ENCODE peak calls at places on chromosomes 7 and 10, in four cellular contexts. One of them, this sample, is unnamed.
A peak's percentile ranks its signal among the peaks of the same experiment; 100 is the strongest.

GRCh38 chr10:91006001-91006751 is 85.3 kb upstream of the ANKRD1 start:
- DNase-seq in IMR-90: peak; percentile 79
- DNase-seq in GM06990: peak; percentile 61
- DNase-seq in HCT116: peak; percentile 51
- DNase-seq in this sample: no peak

GRCh38 chr7:159027803-159028455 is 116.7 kb downstream of the VIPR2 start:
- DNase-seq in GM06990: no peak
- DNase-seq in HCT116: no peak
- DNase-seq in IMR-90: no peak
- DNase-seq in this sample: no peak

GRCh38 chr7:80218723-80219122 is 84.1 kb downstream of the GNAI1 start:
- DNase-seq in IMR-90: peak; percentile 95
- DNase-seq in GM06990: no peak
- DNase-seq in HCT116: peak; percentile 88
- DNase-seq in this sample: no peak

GRCh38 chr10:5545778-5546710 is 21.3 kb downstream of the CALML3 start:
- DNase-seq in GM06990: no peak
- DNase-seq in IMR-90: peak; percentile 97
- DNase-seq in HCT116: no peak
- DNase-seq in this sample: no peak

GRCh38 chr7:51428226-51428887 is 111.7 kb upstream of the COBL start:
- DNase-seq in HCT116: peak; percentile 19
- DNase-seq in IMR-90: no peak
- DNase-seq in GM06990: no peak
- DNase-seq in this sample: no peak

GRCh38 chr10:94496646-94497045 is 48.9 kb upstream of the HELLS start:
- DNase-seq in HCT116: no peak
- DNase-seq in GM06990: no peak
- DNase-seq in IMR-90: no peak
- DNase-seq in this sample: no peak

GRCh38 chr7:93055543-93056107 is 62.2 kb downstream of the SAMD9 start:
- DNase-seq in GM06990: no peak
- DNase-seq in HCT116: no peak
- DNase-seq in IMR-90: peak; percentile 62
- DNase-seq in this sample: no peak

GRCh38 chr7:111953611-111954010 is 252.6 kb downstream of the DOCK4 start:
- DNase-seq in IMR-90: no peak
- DNase-seq in GM06990: no peak
- DNase-seq in HCT116: no peak
- DNase-seq in this sample: no peak

GRCh38 chr10:124231188-124232135 is 138.1 kb upstream of the CHST15 start:
- DNase-seq in GM06990: peak; percentile 60
- DNase-seq in IMR-90: no peak
- DNase-seq in HCT116: no peak
- DNase-seq in this sample: no peak

GRCh38 chr7:118870187-118870586 is 645.7 kb downstream of the ANKRD7 start:
- DNase-seq in GM06990: no peak
- DNase-seq in IMR-90: no peak
- DNase-seq in HCT116: peak; percentile 12
- DNase-seq in this sample: no peak

GRCh38 chr10:14971867-14972448 is 12.8 kb downstream of the MEIG1 start:
- DNase-seq in GM06990: no peak
- DNase-seq in IMR-90: no peak
- DNase-seq in HCT116: no peak
- DNase-seq in this sample: no peak

GRCh38 chr7:13911920-13912319 is 77.5 kb downstream of the ETV1 start:
- DNase-seq in HCT116: no peak
- DNase-seq in IMR-90: no peak
- DNase-seq in GM06990: no peak
- DNase-seq in this sample: no peak

GRCh38 chr7:84675633-84676034 is 481.0 kb upstream of the SEMA3A start:
- DNase-seq in GM06990: no peak
- DNase-seq in IMR-90: no peak
- DNase-seq in HCT116: no peak
- DNase-seq in this sample: no peak

GRCh38 chr10:50421026-50421719 is 169.9 kb upstream of the ASAH2 start:
- DNase-seq in GM06990: no peak
- DNase-seq in IMR-90: peak; percentile 21
- DNase-seq in HCT116: no peak
- DNase-seq in this sample: no peak

GRCh38 chr7:87220734-87221215 is 1.2 kb upstream of the TMEM243 start:
- DNase-seq in GM06990: no peak
- DNase-seq in HCT116: no peak
- DNase-seq in IMR-90: no peak
- DNase-seq in this sample: no peak

GRCh38 chr10:109105725-109106124 is 817.6 kb downstream of the XPNPEP1 start:
- DNase-seq in GM06990: no peak
- DNase-seq in IMR-90: no peak
- DNase-seq in HCT116: no peak
- DNase-seq in this sample: no peak

GRCh38 chr10:122233857-122234348 is 37.2 kb upstream of the BTBD16 start:
- DNase-seq in HCT116: no peak
- DNase-seq in GM06990: no peak
- DNase-seq in IMR-90: no peak
- DNase-seq in this sample: no peak

GRCh38 chr10:31867646-31868045 is 61.0 kb downstream of the ARHGAP12 start:
- DNase-seq in GM06990: no peak
- DNase-seq in IMR-90: peak; percentile 72
- DNase-seq in HCT116: no peak
- DNase-seq in this sample: no peak

GRCh38 chr7:75639071-75639892 is 99.5 kb downstream of the HIP1 start:
- DNase-seq in IMR-90: peak; percentile 22
- DNase-seq in GM06990: peak; percentile 50
- DNase-seq in HCT116: no peak
- DNase-seq in this sample: no peak

GRCh38 chr10:112052176-112052575 is 131.4 kb downstream of the GPAM start:
- DNase-seq in IMR-90: no peak
- DNase-seq in GM06990: no peak
- DNase-seq in HCT116: no peak
- DNase-seq in this sample: no peak

GRCh38 chr7:51318886-51319579 is 2.4 kb upstream of the COBL start:
- DNase-seq in IMR-90: no peak
- DNase-seq in GM06990: no peak
- DNase-seq in HCT116: no peak
- DNase-seq in this sample: no peak

GRCh38 chr7:142590077-142590476 is 159.2 kb upstream of the PRSS1 start:
- DNase-seq in GM06990: no peak
- DNase-seq in IMR-90: no peak
- DNase-seq in HCT116: no peak
- DNase-seq in this sample: no peak

GRCh38 chr10:100814751-100815474 is 69.5 kb downstream of the PAX2 start:
- DNase-seq in GM06990: no peak
- DNase-seq in HCT116: no peak
- DNase-seq in IMR-90: no peak
- DNase-seq in this sample: no peak

GRCh38 chr7:46226860-46227259 is 305.8 kb upstream of the IGFBP3 start:
- DNase-seq in GM06990: no peak
- DNase-seq in IMR-90: peak; percentile 40
- DNase-seq in HCT116: no peak
- DNase-seq in this sample: no peak

GRCh38 chr10:125264091-125264490 is 103.7 kb upstream of the CTBP2 start:
- DNase-seq in IMR-90: no peak
- DNase-seq in HCT116: no peak
- DNase-seq in GM06990: no peak
- DNase-seq in this sample: no peak

GRCh38 chr7:140209866-140210609 is 33.3 kb upstream of the KDM7A start:
- DNase-seq in HCT116: no peak
- DNase-seq in GM06990: peak; percentile 82
- DNase-seq in IMR-90: no peak
- DNase-seq in this sample: no peak

GRCh38 chr10:78780551-78780961 is 288.2 kb upstream of the ZMIZ1 start:
- DNase-seq in GM06990: no peak
- DNase-seq in HCT116: no peak
- DNase-seq in IMR-90: no peak
- DNase-seq in this sample: no peak

GRCh38 chr7:41084381-41084780 is 618.5 kb downstream of the INHBA start:
- DNase-seq in IMR-90: no peak
- DNase-seq in GM06990: no peak
- DNase-seq in HCT116: no peak
- DNase-seq in this sample: no peak

GRCh38 chr10:92695679-92696605 is 6.2 kb downstream of the HHEX start:
- DNase-seq in IMR-90: peak; percentile 70
- DNase-seq in HCT116: no peak
- DNase-seq in GM06990: no peak
- DNase-seq in this sample: no peak

GRCh38 chr7:53340220-53340619 is 304.8 kb downstream of the POM121L12 start:
- DNase-seq in HCT116: no peak
- DNase-seq in GM06990: no peak
- DNase-seq in IMR-90: no peak
- DNase-seq in this sample: no peak

DNA sequence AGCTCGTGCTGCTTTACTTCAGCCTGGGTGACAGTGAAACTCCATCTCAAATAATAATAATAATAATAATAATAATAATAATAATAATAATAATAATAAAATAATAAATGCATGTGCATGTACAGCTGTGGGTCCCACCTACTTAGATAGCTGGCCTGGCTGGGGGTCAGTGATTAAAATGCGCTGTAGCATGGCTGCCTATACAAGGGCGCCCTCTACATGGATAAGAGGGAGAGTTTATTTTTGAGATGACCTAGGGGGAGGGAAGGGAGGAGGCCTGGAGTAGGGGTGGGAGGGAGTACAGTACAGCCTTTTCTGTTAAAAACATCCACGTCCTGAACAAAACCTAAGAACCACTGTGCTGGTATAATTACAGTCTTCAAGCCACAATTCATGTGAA is 146.4 kb downstream of the TMEM178B start:
- DNase-seq in GM06990: no peak
- DNase-seq in IMR-90: no peak
- DNase-seq in HCT116: peak; percentile 7
- DNase-seq in this sample: no peak
- TF ChIP-seq CTCF in GM06990: peak; percentile 50
- TF ChIP-seq CTCF in IMR-90: no peak
- TF ChIP-seq CTCF in HCT116: peak; percentile 54
- TF ChIP-seq CTCF in this sample: no peak

GRCh38 chr7:138228119-138228518 is 151.9 kb downstream of the AKR1D1 start:
- DNase-seq in HCT116: no peak
- DNase-seq in IMR-90: no peak
- DNase-seq in GM06990: no peak
- DNase-seq in this sample: no peak

GRCh38 chr7:138226851-138227250 is 150.6 kb downstream of the AKR1D1 start:
- DNase-seq in GM06990: no peak
- DNase-seq in HCT116: no peak
- DNase-seq in IMR-90: no peak
- DNase-seq in this sample: no peak

GRCh38 chr7:138226001-138226476 is 149.8 kb downstream of the AKR1D1 start:
- DNase-seq in HCT116: no peak
- DNase-seq in GM06990: no peak
- DNase-seq in IMR-90: no peak
- DNase-seq in this sample: no peak

GRCh38 chr7:138233189-138233588 is 156.9 kb downstream of the AKR1D1 start:
- DNase-seq in HCT116: no peak
- DNase-seq in GM06990: no peak
- DNase-seq in IMR-90: no peak
- DNase-seq in this sample: no peak

GRCh38 chr7:138228764-138229163 is 152.5 kb downstream of the AKR1D1 start:
- DNase-seq in GM06990: no peak
- DNase-seq in HCT116: no peak
- DNase-seq in IMR-90: no peak
- DNase-seq in this sample: no peak
- H3K27me3 ChIP-seq in GM06990: no peaks in the 10 kb centered on the region
- H3K27me3 ChIP-seq in HCT116: no peaks in the 10 kb centered on the region
- H3K27me3 ChIP-seq in IMR-90: no peaks in the 10 kb centered on the region
- H3K27me3 ChIP-seq in this sample: no peaks in the 10 kb centered on the region

GRCh38 chr7:4078580-4078979 is 603.5 kb upstream of the FOXK1 start:
- DNase-seq in GM06990: no peak
- DNase-seq in HCT116: no peak
- DNase-seq in IMR-90: no peak
- DNase-seq in this sample: no peak

GRCh38 chr7:4079366-4079765 is 602.7 kb upstream of the FOXK1 start:
- DNase-seq in GM06990: no peak
- DNase-seq in IMR-90: no peak
- DNase-seq in HCT116: no peak
- DNase-seq in this sample: no peak

GRCh38 chr7:4083513-4083912 is 598.6 kb upstream of the FOXK1 start:
- DNase-seq in GM06990: no peak
- DNase-seq in HCT116: no peak
- DNase-seq in IMR-90: no peak
- DNase-seq in this sample: no peak

GRCh38 chr7:4080013-4080412 is 602.1 kb upstream of the FOXK1 start:
- DNase-seq in HCT116: no peak
- DNase-seq in IMR-90: no peak
- DNase-seq in GM06990: no peak
- DNase-seq in this sample: no peak

DNA sequence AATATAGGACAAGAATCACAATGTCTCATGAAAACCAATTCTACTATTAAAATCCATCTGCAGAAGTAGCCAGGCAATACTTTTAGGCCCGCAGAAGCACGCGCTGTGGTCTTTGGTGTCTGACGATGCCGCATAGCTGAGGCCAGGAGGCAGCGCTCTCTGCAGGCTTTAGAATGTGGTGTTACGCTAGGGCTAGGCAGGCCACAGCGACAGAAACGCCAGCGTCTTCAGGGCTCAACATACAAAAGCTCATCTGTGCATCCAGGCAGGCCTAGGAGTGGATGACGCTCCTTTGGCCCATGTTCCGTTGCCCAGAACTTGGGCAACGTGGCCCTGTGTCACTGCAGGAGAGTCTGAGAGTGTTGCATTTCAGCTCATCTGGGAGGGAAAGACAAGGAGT is 601.1 kb upstream of the FOXK1 start:
- DNase-seq in HCT116: no peak
- DNase-seq in IMR-90: no peak
- DNase-seq in GM06990: no peak
- DNase-seq in this sample: no peak
- TF ChIP-seq CTCF in HCT116: no peak
- TF ChIP-seq CTCF in IMR-90: no peak
- TF ChIP-seq CTCF in GM06990: no peak
- TF ChIP-seq CTCF in this sample: no peak

GRCh38 chr10:23194966-23195845 is 3.1 kb downstream of the PTF1A start:
- DNase-seq in HCT116: no peak
- DNase-seq in IMR-90: no peak
- DNase-seq in GM06990: no peak
- DNase-seq in this sample: no peak

GRCh38 chr10:23193435-23194074 is 1.4 kb downstream of the PTF1A start:
- DNase-seq in GM06990: no peak
- DNase-seq in HCT116: no peak
- DNase-seq in IMR-90: no peak
- DNase-seq in this sample: no peak

GRCh38 chr10:23192741-23193434 is 776 bp downstream of the PTF1A start:
- DNase-seq in GM06990: no peak
- DNase-seq in IMR-90: no peak
- DNase-seq in HCT116: no peak
- DNase-seq in this sample: no peak

GRCh38 chr10:23195846-23196200 is 3.7 kb downstream of the PTF1A start:
- DNase-seq in GM06990: no peak
- DNase-seq in HCT116: no peak
- DNase-seq in IMR-90: no peak
- DNase-seq in this sample: no peak

GRCh38 chr10:23194471-23194965 is 2.4 kb downstream of the PTF1A start:
- DNase-seq in IMR-90: no peak
- DNase-seq in GM06990: no peak
- DNase-seq in HCT116: no peak
- DNase-seq in this sample: no peak
- H3K27me3 ChIP-seq in IMR-90: peaks cover 67% of the 10 kb centered on the region
- H3K27me3 ChIP-seq in GM06990: peaks cover 3% of the 10 kb centered on the region
- H3K27me3 ChIP-seq in HCT116: no peaks in the 10 kb centered on the region
- H3K27me3 ChIP-seq in this sample: peaks cover 44% of the 10 kb centered on the region

GRCh38 chr7:69799048-69799697 is 200.9 kb downstream of the AUTS2 start:
- DNase-seq in GM06990: no peak
- DNase-seq in HCT116: no peak
- DNase-seq in IMR-90: no peak
- DNase-seq in this sample: no peak
- TF ChIP-seq CTCF in GM06990: peak; percentile 29
- TF ChIP-seq CTCF in HCT116: no peak
- TF ChIP-seq CTCF in IMR-90: no peak
- TF ChIP-seq CTCF in this sample: no peak